ENCODE peak calls at places on chromosomes 7 and 10, in seven cellular contexts. D, M, S, O, A, K and Z are unnamed samples.
A peak's percentile ranks its signal among the peaks of the same experiment; 100 is the strongest.

GRCh38 chr7:37491919-37492694 is 43.4 kb upstream of the ELMO1 start:
- DNase-seq in D (no peak), M (no peak), S (no peak), O (no peak), A (no peak), K (no peak), Z (no peak)

GRCh38 chr7:30074422-30075030 is 46.3 kb downstream of the PLEKHA8 start:
- DNase-seq in D (peak; percentile 70), M (no peak), S (no peak), O (no peak), A (no peak), K (no peak), Z (no peak)

GRCh38 chr7:16985621-16986020 is 103.8 kb upstream of the AGR3 start:
- DNase-seq in D (no peak), M (no peak), S (no peak), O (no peak), A (no peak), K (no peak), Z (no peak)

GRCh38 chr7:13541326-13541725 is 448.1 kb downstream of the ETV1 start:
- DNase-seq in D (peak; percentile 25), M (no peak), S (no peak), O (no peak), A (no peak), K (no peak), Z (no peak)

GRCh38 chr7:32500922-32501341 is 5.6 kb downstream of the AVL9 start:
- DNase-seq in D (peak; percentile 76), M (no peak), S (no peak), O (no peak), A (no peak), K (no peak), Z (no peak)

GRCh38 chr7:9036080-9036479 is 602.7 kb downstream of the NXPH1 start:
- DNase-seq in D (no peak), M (no peak), S (no peak), O (no peak), A (no peak), K (no peak), Z (no peak)

GRCh38 chr10:107034023-107034422 is 130.5 kb downstream of the SORCS1 start:
- DNase-seq in D (no peak), M (no peak), S (no peak), O (no peak), A (no peak), K (no peak), Z (no peak)

GRCh38 chr10:69846252-69847000 is 44.7 kb downstream of the COL13A1 start:
- DNase-seq in D (peak; percentile 46), M (no peak), S (no peak), O (no peak), A (no peak), K (no peak), Z (no peak)

DNA sequence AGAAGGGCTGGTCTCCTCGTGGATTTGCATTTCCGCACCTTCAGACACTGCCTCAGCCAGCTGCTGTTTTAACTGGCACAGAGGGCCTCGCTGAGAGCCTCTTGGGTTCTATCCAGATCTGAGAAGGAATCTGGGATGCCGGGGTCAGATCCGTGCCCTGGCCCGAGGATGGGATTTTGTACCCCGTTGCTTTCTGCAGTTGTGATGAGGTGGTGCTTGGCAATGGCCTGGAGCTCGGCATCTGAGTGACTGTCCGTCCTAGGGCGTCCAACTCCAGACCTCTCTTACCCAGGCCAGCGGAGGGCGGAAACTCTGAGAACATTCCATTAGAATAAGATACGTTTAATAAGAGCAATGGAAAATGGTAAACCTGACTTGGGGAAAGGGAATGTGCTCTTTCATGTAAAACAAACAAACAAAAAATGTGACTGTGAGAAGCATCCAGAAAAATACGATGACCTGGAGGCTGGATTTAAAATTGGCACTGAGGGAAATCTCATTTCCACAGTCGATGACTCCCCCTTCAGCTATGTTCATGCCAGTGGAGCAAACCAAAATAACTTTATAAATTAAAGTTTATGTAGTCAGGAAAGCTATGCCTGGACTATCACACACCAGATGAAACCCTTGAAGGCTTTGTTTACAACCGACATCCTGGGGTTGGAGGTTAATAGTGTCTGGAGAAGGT is 39.6 kb downstream of the GRK5 start:
- DNase-seq in D (peak; percentile 95), M (no peak), S (no peak), O (peak; percentile 60), A (peak; percentile 57), K (peak; percentile 39), Z (no peak)
- TF ChIP-seq CTCF in D (no peak), M (no peak), S (no peak), O (peak; percentile 71), A (no peak), K (no peak), Z (no peak)

GRCh38 chr10:123150986-123151738 is 3.0 kb upstream of the BUB3 start:
- DNase-seq in D (peak; percentile 19), M (no peak), S (no peak), O (peak; percentile 90), A (no peak), K (no peak), Z (peak; percentile 53)
- TF ChIP-seq CTCF in D (no peak), M (no peak), S (no peak), O (no peak), A (no peak), K (no peak), Z (peak; percentile 14)

DNA sequence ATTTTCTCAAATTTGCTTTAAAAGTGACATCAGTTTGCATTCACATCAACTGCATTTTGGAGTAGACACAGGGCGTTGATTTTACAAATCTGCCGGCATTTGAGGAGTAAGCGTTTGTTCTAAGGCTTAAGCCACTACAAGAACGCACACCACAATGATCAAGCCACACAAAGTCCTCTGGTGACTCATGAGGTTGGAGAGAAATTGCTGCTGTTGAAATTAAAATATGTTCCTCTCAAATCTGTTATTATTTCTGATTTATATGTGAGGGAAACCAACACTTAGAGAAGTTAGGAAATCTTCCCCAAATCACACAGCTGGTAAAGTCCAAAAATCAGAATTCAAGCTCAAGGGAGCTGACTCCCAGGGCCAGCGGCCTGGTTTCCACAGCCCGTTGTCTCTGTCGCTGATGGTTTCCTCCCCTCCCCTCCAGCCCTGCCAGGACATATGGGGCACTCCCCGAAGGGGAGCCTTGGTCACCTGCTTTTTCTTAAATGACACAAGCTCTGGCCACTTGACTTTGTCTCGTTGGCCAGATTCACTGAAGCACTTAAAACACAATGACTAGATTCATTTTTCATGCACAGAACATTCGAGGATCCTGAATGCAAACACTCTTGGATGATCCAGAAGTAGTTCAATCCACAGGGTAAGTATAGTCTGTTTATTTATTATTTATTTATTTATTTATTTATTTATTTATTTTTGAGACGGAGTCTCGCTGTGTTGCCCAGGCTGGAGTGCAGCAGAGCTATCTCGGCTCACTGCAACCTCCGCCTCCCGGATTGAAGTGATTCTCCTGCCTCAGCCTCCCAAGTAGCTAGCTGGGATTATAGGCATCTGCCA is 29.2 kb upstream of the KLF6 start:
- DNase-seq in D (peak; percentile 73), M (no peak), S (no peak), O (no peak), A (no peak), K (no peak), Z (no peak)
- TF ChIP-seq CTCF in D (no peak), M (no peak), S (no peak), O (no peak), A (no peak), K (no peak), Z (no peak)

DNA sequence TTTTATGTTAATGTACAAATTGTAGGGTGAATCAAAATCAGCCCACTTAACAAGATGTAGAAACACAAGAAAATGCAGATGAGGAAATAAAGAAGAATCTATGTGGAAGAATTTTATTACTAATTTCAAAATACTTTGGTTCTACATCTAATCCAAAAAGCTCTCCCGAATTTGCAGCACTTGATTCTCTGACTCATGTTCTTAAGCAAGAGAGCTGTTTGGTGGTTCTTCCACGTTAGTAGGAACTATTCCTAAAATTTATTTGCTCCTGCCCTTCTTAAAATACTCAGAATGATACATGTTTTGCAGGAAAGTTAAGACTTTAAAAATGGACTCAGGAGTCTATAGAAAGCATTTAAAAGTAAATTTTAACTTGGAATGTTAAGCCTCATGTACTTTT is 91.8 kb downstream of the ZMYND11 start:
- DNase-seq in D (peak; percentile 13), M (no peak), S (no peak), O (no peak), A (no peak), K (no peak), Z (no peak)
- TF ChIP-seq CTCF in D (no peak), M (no peak), S (no peak), O (no peak), A (no peak), K (no peak), Z (no peak)

DNA sequence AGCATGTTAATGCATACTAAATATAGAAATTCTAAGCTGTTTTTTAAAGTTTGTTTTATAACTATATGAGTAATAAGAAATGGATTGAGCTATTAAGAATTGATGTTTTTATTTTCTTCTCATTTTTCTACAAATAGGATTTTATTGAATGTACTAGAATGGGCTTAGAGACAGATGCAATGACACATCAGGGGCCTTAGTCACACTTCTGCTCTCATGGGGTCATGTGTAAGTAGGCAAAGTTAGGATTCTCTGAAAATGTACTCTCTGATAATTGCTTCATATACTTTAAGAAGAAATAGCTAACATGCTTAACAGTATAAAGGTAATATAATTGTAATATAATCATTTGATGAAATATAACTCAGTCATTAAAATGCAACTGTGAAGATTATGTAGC is 154.6 kb downstream of the ZNF438 start:
- DNase-seq in D (no peak), M (no peak), S (no peak), O (no peak), A (no peak), K (no peak), Z (no peak)
- TF ChIP-seq CTCF in D (no peak), M (no peak), S (no peak), O (no peak), A (no peak), K (no peak), Z (no peak)

GRCh38 chr10:104274762-104275721 is 6.1 kb downstream of the GSTO2 start:
- DNase-seq in D (no peak), M (peak; percentile 43), S (peak; percentile 53), O (no peak), A (peak; percentile 41), K (no peak), Z (peak; percentile 79)
- TF ChIP-seq CTCF in D (peak; percentile 91), M (peak; percentile 80), S (peak; percentile 78), O (peak; percentile 82), A (peak; percentile 63), K (peak; percentile 92), Z (peak; percentile 76)

DNA sequence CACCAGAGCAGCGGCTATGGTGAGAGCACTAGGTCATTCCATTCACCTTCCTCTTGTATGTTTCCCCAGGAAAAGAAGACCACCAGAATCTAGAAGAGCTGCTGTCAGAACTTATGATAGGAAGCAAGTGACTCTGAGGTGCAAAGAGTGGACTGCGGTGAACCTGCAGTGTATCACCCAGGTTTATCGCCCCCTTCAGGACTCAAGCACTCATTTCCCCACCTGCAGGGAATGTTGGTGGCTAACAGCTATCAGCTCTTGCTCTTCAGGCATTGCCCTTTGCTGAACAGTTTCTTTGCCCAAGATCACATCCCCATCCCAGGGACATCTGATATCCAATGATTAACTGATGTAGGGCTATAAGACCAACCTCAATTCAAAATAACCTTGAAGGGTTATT is 66.3 kb upstream of the IL6 start:
- DNase-seq in D (no peak), M (no peak), S (no peak), O (no peak), A (no peak), K (no peak), Z (no peak)
- TF ChIP-seq CTCF in D (no peak), M (no peak), S (no peak), O (peak; percentile 39), A (no peak), K (no peak), Z (no peak)